ENCODE peak calls at places on chromosomes 4 and X, in four cellular contexts. V is CD4-positive, alpha-beta T cell; I is left lung; B is CD4-positive, CD25-positive, alpha-beta regulatory T cell. E is an unnamed sample.

GRCh38 chrX:107736781-107737531 is 38.6 kb downstream of the TSC22D3 start:
- DNase-seq in B (no peak), V (no peak), I (no peak), E (no peak)

GRCh38 chrX:54066841-54067240 is 22.6 kb upstream of the PHF8 start:
- DNase-seq in B (no peak), I (no peak), V (no peak), E (no peak)

GRCh38 chr4:1982124-1983052 is 26.4 kb downstream of the NELFA start:
- DNase-seq in V (no peak), I (no peak), B (no peak), E (no peak)

GRCh38 chr4:89420507-89420906 is 112.9 kb upstream of the GPRIN3 start:
- DNase-seq in B (no peak), I (no peak), V (no peak), E (no peak)

GRCh38 chr4:138669479-138670165 is 346.0 kb upstream of the NOCT start:
- DNase-seq in I (no peak), V (no peak), B (no peak), E (peak; percentile 89)

GRCh38 chr4:182968917-182969650 is 51.9 kb upstream of the DCTD start:
- DNase-seq in I (no peak), V (no peak), B (no peak), E (no peak)

GRCh38 chr4:165368567-165368966 is 10.2 kb upstream of the CPE start:
- DNase-seq in B (no peak), I (no peak), V (no peak), E (no peak)

GRCh38 chr4:39062499-39062898 is 467 bp downstream of the KLHL5 start:
- DNase-seq in B (no peak), V (no peak), I (no peak), E (no peak)

GRCh38 chrX:38117485-38117884 is 103.2 kb downstream of the SRPX start:
- DNase-seq in V (no peak), B (no peak), I (no peak), E (no peak)

GRCh38 chr4:41796545-41797210 is 48.2 kb upstream of the PHOX2B start:
- DNase-seq in V (no peak), B (no peak), I (no peak), E (no peak)

GRCh38 chr4:41802590-41802989 is 54.1 kb upstream of the PHOX2B start:
- DNase-seq in I (no peak), B (no peak), V (no peak), E (no peak)

GRCh38 chr4:41797260-41797659 is 48.7 kb upstream of the PHOX2B start:
- DNase-seq in I (no peak), B (no peak), V (no peak), E (no peak)

GRCh38 chr4:41795796-41796195 is 47.3 kb upstream of the PHOX2B start:
- DNase-seq in V (no peak), I (no peak), B (no peak), E (no peak)

GRCh38 chr4:41799126-41799525 is 50.6 kb upstream of the PHOX2B start:
- DNase-seq in V (no peak), I (no peak), B (no peak), E (no peak)
- H3K27me3 ChIP-seq in V (no peaks in the 10 kb centered on the region), I (no peaks in the 10 kb centered on the region), B (no peaks in the 10 kb centered on the region), E (no peaks in the 10 kb centered on the region)

GRCh38 chrX:72080800-72081199 is 50.9 kb downstream of the RTL5 start:
- DNase-seq in V (no peak), B (no peak), I (no peak), E (no peak)
- H3K27me3 ChIP-seq in V (no peaks in the 10 kb centered on the region), B (no peaks in the 10 kb centered on the region), I (no peaks in the 10 kb centered on the region), E (no peaks in the 10 kb centered on the region)

DNA sequence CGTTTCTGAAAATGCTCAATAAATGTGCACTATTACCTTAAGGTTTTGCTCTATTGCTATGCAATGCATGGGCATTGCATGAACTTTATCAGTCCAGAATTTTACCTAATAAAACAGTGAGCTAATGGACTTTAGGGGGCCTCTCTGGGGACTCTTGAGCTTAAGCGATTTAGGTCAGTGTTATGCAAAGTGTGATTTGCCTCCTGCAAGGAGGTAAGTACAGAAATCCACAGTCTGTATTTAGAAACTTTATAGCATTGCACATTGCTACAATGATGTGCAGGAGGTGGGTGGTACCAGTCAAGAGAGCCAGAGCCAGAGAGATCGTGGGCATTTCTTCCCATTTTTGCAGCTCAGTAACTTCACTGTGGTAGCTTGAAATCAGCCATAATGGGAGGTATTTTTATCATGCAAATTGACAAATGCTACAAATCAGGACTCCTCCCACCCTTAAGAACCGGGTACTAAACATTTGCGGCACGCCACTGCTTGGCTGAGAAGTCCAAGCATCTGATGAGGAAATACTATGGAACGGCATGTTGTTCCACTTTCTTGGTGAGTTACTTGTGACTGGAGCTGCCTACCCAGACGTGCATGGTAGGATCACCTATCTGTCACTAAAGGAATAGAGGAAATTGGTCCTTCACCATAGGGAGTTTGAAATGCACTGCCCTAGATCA is 174.6 kb upstream of the PGRMC2 start:
- DNase-seq in I (no peak), V (no peak), B (no peak), E (no peak)
- H3K27me3 ChIP-seq in I (no peaks in the 10 kb centered on the region), V (no peaks in the 10 kb centered on the region), B (no peaks in the 10 kb centered on the region), E (no peaks in the 10 kb centered on the region)

DNA sequence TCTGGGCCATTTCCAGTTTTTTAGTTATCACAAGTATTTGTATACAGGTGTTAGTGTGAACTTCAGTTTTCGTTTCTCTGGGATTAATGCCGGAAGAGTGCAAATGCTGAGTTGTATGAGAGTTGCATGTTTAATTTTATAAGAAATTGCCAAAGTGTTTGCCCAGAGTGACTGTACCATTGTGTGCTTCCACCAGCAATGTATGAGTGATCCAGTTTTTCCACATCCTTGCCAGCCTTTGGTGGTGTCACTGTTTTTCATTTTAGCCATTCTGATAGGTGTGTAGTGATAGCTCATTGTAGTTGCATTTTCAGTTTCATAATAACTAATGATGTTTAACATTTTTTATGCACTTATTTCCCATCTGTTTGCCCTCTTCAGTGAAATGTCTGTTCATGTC is 18.4 kb downstream of the PLS3 start:
- DNase-seq in I (no peak), V (no peak), B (no peak), E (no peak)
- H3K27me3 ChIP-seq in I (peaks cover 23% of the 10 kb centered on the region), V (no peaks in the 10 kb centered on the region), B (no peaks in the 10 kb centered on the region), E (no peaks in the 10 kb centered on the region)

GRCh38 chrX:80334583-80334982 is 85.7 kb upstream of the TENT5D start:
- DNase-seq in I (no peak), V (no peak), B (no peak), E (no peak)

GRCh38 chrX:80335062-80335830 is 85.0 kb upstream of the TENT5D start:
- DNase-seq in V (no peak), B (no peak), I (peak; percentile 79), E (no peak)

DNA sequence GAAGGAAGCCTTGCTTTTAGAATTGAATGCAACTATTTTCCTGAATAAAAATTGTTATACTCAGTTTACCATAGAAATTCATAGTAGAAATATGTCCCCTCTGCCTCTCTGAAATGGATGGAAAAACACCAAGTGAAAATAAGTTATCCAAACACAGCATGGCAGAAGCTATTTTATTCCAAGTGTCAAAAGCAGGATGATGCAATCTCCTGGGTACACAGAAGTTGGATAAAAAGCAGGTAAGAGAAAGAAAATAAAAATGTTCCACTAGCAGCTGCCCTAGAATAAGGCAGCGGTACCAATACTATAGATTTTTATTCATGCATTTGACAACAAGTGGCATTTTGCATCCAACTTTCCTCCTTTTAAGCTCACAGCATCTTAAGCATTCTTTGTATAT is 89.0 kb upstream of the TENT5D start:
- DNase-seq in B (no peak), V (no peak), I (no peak), E (no peak)
- H3K27me3 ChIP-seq in B (no peaks in the 10 kb centered on the region), V (no peaks in the 10 kb centered on the region), I (no peaks in the 10 kb centered on the region), E (no peaks in the 10 kb centered on the region)

DNA sequence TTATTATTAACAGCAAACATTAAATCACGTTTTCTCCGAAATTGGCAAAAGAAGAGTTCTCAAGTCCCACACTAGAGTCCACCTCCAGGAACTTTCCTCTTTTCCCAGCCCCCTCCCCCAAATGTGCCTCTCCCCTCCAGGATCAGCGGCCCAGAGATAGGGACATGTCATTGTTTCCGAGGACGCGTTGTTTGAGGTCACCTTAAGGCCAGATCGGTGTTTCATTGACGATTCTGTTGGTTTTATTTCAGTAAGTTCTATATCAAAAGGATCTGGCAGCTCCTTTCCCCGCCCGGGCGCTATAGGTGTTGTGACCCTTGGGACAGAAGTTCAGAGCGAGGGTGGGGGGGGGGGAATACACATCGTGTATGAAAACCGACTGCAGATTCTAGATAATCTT is 938 bp upstream of the MSX1 start:
- DNase-seq in B (no peak), I (peak; percentile 30), V (no peak), E (no peak)
- H3K27me3 ChIP-seq in B (peaks cover 31% of the 10 kb centered on the region), I (peaks cover 91% of the 10 kb centered on the region), V (peaks cover 92% of the 10 kb centered on the region), E (no peaks in the 10 kb centered on the region)

E was measured in SJSA1.